ENCODE peak calls at places on chromosome 17, in four cellular contexts. Q, G, I and M are unnamed samples.
A peak's percentile ranks its signal among the peaks of the same experiment; 100 is the strongest.

GRCh38 chr17:66580601-66581385 is 254.1 kb upstream of the CACNG5 start:
- ATAC-seq in Q (no peak), G (no peak), I (no peak), M (no peak)

GRCh38 chr17:9928601-9929341 is 23.7 kb upstream of the RCVRN start:
- ATAC-seq in Q (no peak), G (peak; percentile 76), I (peak; percentile 63), M (peak; percentile 14)

GRCh38 chr17:77147357-77147801 is 6.6 kb downstream of the SEC14L1 start:
- ATAC-seq in Q (peak; percentile 51), G (no peak), I (no peak), M (no peak)

GRCh38 chr17:58120195-58120822 is 27.9 kb upstream of the OR4D1 start:
- ATAC-seq in Q (no peak), G (peak; percentile 44), I (peak; percentile 53), M (no peak)

GRCh38 chr17:30323262-30323894 is 10.5 kb downstream of the TMIGD1 start:
- ATAC-seq in Q (peak; percentile 74), G (no peak), I (no peak), M (no peak)

GRCh38 chr17:35588196-35588920 is 1.2 kb downstream of the AP2B1 start:
- ATAC-seq in Q (peak; percentile 57), G (peak; percentile 61), I (no peak), M (no peak)

GRCh38 chr17:55620023-55620422 is 102.6 kb downstream of the TMEM100 start:
- ATAC-seq in Q (no peak), G (no peak), I (no peak), M (no peak)

GRCh38 chr17:15457723-15458094 is 9.7 kb downstream of the CDRT4 start:
- ATAC-seq in Q (no peak), G (no peak), I (peak; percentile 46), M (peak; percentile 40)

GRCh38 chr17:29617125-29617480 is 5.6 kb downstream of the CORO6 start:
- ATAC-seq in Q (peak; percentile 82), G (peak; percentile 19), I (peak; percentile 64), M (peak; percentile 17)

GRCh38 chr17:2122641-2123302 is 67.9 kb downstream of the HIC1 start:
- ATAC-seq in Q (peak; percentile 79), G (peak; percentile 32), I (no peak), M (peak; percentile 87)

GRCh38 chr17:66610734-66611133 is 224.2 kb upstream of the CACNG5 start:
- ATAC-seq in Q (no peak), G (no peak), I (peak; percentile 53), M (no peak)

GRCh38 chr17:72294487-72294893 is 173.7 kb downstream of the SOX9 start:
- ATAC-seq in Q (no peak), G (no peak), I (no peak), M (no peak)

GRCh38 chr17:72953621-72954020 is 138.9 kb downstream of the SLC39A11 start:
- ATAC-seq in Q (no peak), G (no peak), I (no peak), M (no peak)

GRCh38 chr17:66633322-66633965 is 201.5 kb upstream of the CACNG5 start:
- ATAC-seq in Q (peak; percentile 79), G (no peak), I (no peak), M (no peak)

GRCh38 chr17:13601317-13601775 is 383 bp downstream of the HS3ST3A1 start:
- ATAC-seq in Q (no peak), G (no peak), I (peak; percentile 68), M (no peak)

GRCh38 chr17:78924481-78925151 is 571 bp downstream of the TIMP2 start:
- ATAC-seq in Q (no peak), G (peak; percentile 22), I (no peak), M (no peak)

GRCh38 chr17:77512062-77512946 is 371.5 kb downstream of the SEC14L1 start:
- ATAC-seq in Q (no peak), G (no peak), I (peak; percentile 81), M (no peak)

GRCh38 chr17:17406225-17406624 is 70.6 kb upstream of the MED9 start:
- ATAC-seq in Q (no peak), G (no peak), I (peak; percentile 93), M (peak; percentile 75)

GRCh38 chr17:5784791-5785190 is 200.5 kb upstream of the NLRP1 start:
- ATAC-seq in Q (no peak), G (no peak), I (no peak), M (no peak)

GRCh38 chr17:9206989-9207317 is 185.6 kb downstream of the NTN1 start:
- ATAC-seq in Q (no peak), G (no peak), I (peak; percentile 55), M (no peak)

GRCh38 chr17:74623693-74624093 is at the start of gene CD300E:
- ATAC-seq in Q (no peak), G (no peak), I (no peak), M (no peak)

GRCh38 chr17:57524790-57525543 is 220.1 kb downstream of the CCDC182 start:
- ATAC-seq in Q (peak; percentile 51), G (no peak), I (peak; percentile 43), M (no peak)

DNA sequence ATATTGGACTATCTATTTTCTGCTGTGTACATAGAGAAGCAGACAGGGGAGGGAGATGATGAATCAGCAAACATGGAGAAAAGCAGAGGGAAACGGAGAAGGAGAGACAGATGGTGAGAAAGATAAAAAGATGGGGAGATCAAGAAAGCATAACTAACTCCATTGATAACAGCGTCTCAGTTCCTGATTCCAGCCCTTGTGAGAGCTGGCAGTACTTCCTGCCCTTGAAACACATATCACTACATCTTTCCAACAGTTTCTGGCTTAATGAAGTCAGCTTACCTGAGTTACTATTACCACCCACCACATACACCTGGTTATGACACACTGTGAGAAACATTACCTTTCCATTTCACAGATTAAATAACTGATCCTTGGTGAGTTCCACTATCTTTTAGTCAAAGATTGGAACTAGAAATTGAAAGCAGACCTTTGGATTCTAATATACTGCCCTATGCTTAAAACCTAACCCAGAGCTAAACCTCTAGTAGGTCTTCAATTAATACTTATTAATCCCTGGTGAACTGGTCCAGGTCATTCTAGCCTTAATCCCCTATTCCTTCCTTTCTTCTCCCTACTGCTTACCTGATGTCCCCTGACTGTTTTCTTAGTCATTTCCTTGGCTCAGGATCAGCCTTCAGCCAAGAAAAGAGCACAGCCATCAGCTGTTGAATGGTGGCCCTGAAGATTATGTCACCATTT is 346.6 kb upstream of the CCL2 start:
- ATAC-seq in Q (no peak), G (no peak), I (no peak), M (no peak)
- TF ChIP-seq EP300 in Q (no peak), G (no peak), I (no peak), M (no peak)

GRCh38 chr17:20074001-20074400 is 64.8 kb downstream of the SPECC1 start:
- ATAC-seq in Q (peak; percentile 38), G (no peak), I (no peak), M (no peak)
- H3K4me3 ChIP-seq in Q (peak overlapping the region; percentile 62), G (no peak overlapping the region), I (no peak overlapping the region), M (peak overlapping the region; percentile 17)

GRCh38 chr17:43834106-43834505 is 1.2 kb upstream of the MPP3 start:
- ATAC-seq in Q (no peak), G (no peak), I (no peak), M (peak; percentile 63)

GRCh38 chr17:43831633-43832032 is 1.3 kb downstream of the MPP3 start:
- ATAC-seq in Q (no peak), G (no peak), I (peak; percentile 11), M (no peak)

GRCh38 chr17:43830510-43831145 is 2.3 kb downstream of the MPP3 start:
- ATAC-seq in Q (peak; percentile 47), G (no peak), I (no peak), M (no peak)

GRCh38 chr17:43832168-43832975 is 574 bp downstream of the MPP3 start:
- ATAC-seq in Q (no peak), G (peak; percentile 74), I (peak; percentile 63), M (peak; percentile 72)

GRCh38 chr17:43832976-43833829 is at the start of gene MPP3:
- ATAC-seq in Q (peak; percentile 38), G (peak; percentile 84), I (peak; percentile 72), M (peak; percentile 94)
- TF ChIP-seq POLR2A in Q (no peak), G (peak; percentile 72), I (no peak), M (peak; percentile 60)

GRCh38 chr17:42347606-42348005 is 40.6 kb downstream of the STAT3 start:
- ATAC-seq in Q (no peak), G (no peak), I (no peak), M (no peak)
- TF ChIP-seq EP300 in Q (no peak), G (no peak), I (no peak), M (no peak)

GRCh38 chr17:38508570-38508950 is 80.3 kb downstream of the ARHGAP23 start:
- ATAC-seq in Q (no peak), G (no peak), I (no peak), M (no peak)

GRCh38 chr17:38509772-38510423 is 81.6 kb downstream of the ARHGAP23 start:
- ATAC-seq in Q (peak; percentile 55), G (no peak), I (peak; percentile 22), M (peak; percentile 39)

GRCh38 chr17:38507921-38508569 is 79.8 kb downstream of the ARHGAP23 start:
- ATAC-seq in Q (no peak), G (no peak), I (no peak), M (no peak)

GRCh38 chr17:38510424-38511125 is 82.3 kb downstream of the ARHGAP23 start:
- ATAC-seq in Q (peak; percentile 39), G (peak; percentile 24), I (peak; percentile 80), M (peak; percentile 59)

GRCh38 chr17:38509008-38509771 is 80.9 kb downstream of the ARHGAP23 start:
- ATAC-seq in Q (peak; percentile 97), G (peak; percentile 67), I (peak; percentile 83), M (peak; percentile 72)
- H3K4me3 ChIP-seq in Q (no peak overlapping the region), G (no peak overlapping the region), I (peak overlapping the region; percentile 0), M (no peak overlapping the region)

DNA sequence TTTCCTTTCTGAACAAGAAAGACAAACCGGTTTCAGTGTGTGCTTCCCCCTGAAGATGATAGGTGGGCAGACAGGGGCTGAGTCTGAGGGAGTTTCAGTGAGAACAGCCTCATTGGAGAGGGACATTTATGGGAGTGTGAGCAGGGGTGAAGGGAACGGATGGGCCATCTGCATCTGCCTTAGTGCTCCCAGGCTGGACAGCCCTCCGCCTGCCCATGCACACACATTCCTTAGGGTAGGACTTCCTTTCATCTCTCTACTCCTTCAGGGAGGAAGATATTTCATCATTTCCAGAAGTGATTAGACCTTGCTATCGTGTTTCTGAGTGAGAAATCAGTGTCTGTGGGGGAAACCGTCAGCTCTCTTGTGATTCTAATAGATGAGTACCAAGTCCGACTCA is 3.8 kb downstream of the SHISA6 start:
- ATAC-seq in Q (no peak), G (no peak), I (no peak), M (no peak)
- TF ChIP-seq POLR2A in Q (no peak), G (no peak), I (no peak), M (no peak)

GRCh38 chr17:82929676-82930042 is 89.8 kb upstream of the ZNF750 start:
- ATAC-seq in Q (no peak), G (no peak), I (no peak), M (no peak)
- TF ChIP-seq EP300 in Q (no peak), G (no peak), I (no peak), M (no peak)

GRCh38 chr17:41516147-41516827 is 2.4 kb downstream of the KRT15 start:
- ATAC-seq in Q (no peak), G (no peak), I (no peak), M (no peak)
- H3K4me3 ChIP-seq in Q (no peak overlapping the region), G (no peak overlapping the region), I (no peak overlapping the region), M (no peak overlapping the region)

GRCh38 chr17:65072577-65073178 is 16.1 kb upstream of the GNA13 start:
- ATAC-seq in Q (no peak), G (peak; percentile 21), I (peak; percentile 54), M (no peak)
- TF ChIP-seq POLR2A in Q (no peak), G (no peak), I (no peak), M (no peak)